ENCODE peak calls at places on chromosomes 7 and 10, in nine cellular contexts. G is HuH-7; B is activated T-helper 1 cell treated with anti-CD3 and anti-CD28 coated beads, Interleukin-2, amount 50 U/mL, for 16 hours; X is WTC11; M is T-helper 9 cell; I is HT-29; R is ELF-1; D is AG09309; A is effector CD8-positive, alpha-beta T cell. L is an unnamed sample.
A peak's percentile ranks its signal among the peaks of the same experiment; 100 is the strongest.

GRCh38 chr7:55028011-55028410 is 9.2 kb downstream of the EGFR start:
- DNase-seq in G (no peak), B (no peak), X (no peak), M (no peak), I (no peak), R (no peak), D (no peak), A (no peak), L (no peak)

GRCh38 chr7:1912472-1913289 is 242.6 kb downstream of the ELFN1 start:
- DNase-seq in G (no peak), B (no peak), X (no peak), M (no peak), I (no peak), R (peak; percentile 69), D (peak; percentile 48), A (no peak), L (peak; percentile 77)

GRCh38 chr10:84540617-84541288 is 212.4 kb downstream of the CCSER2 start:
- DNase-seq in G (peak; percentile 74), B (peak; percentile 42), X (peak; percentile 87), M (peak; percentile 54), I (peak; percentile 51), R (peak; percentile 86), D (no peak), A (peak; percentile 36), L (peak; percentile 84)

GRCh38 chr7:152076940-152077933 is 51.8 kb downstream of the GALNT11 start:
- DNase-seq in G (no peak), B (no peak), X (no peak), M (no peak), I (no peak), R (peak; percentile 49), D (no peak), A (no peak), L (no peak)

GRCh38 chr7:46603296-46603701 is 682.2 kb upstream of the IGFBP3 start:
- DNase-seq in G (no peak), B (no peak), X (no peak), M (no peak), I (no peak), R (no peak), D (no peak), A (no peak), L (no peak)

GRCh38 chr7:151756076-151756731 is 120.7 kb downstream of the PRKAG2 start:
- DNase-seq in G (no peak), B (peak; percentile 43), X (no peak), M (peak; percentile 16), I (no peak), R (no peak), D (no peak), A (peak; percentile 18), L (no peak)

GRCh38 chr7:52838981-52839411 is 196.4 kb upstream of the POM121L12 start:
- DNase-seq in G (no peak), B (no peak), X (no peak), M (no peak), I (no peak), R (no peak), D (no peak), A (no peak), L (no peak)

GRCh38 chr10:344582-345200 is 209.4 kb downstream of the ZMYND11 start:
- DNase-seq in G (no peak), B (no peak), X (no peak), M (no peak), I (no peak), R (no peak), D (no peak), A (no peak), L (no peak)

GRCh38 chr7:31051598-31052503 is at the start of gene ADCYAP1R1:
- DNase-seq in G (no peak), B (no peak), X (peak; percentile 68), M (no peak), I (no peak), R (peak; percentile 48), D (no peak), A (no peak), L (peak; percentile 96)

GRCh38 chr10:78713659-78714058 is 355.1 kb upstream of the ZMIZ1 start:
- DNase-seq in G (no peak), B (no peak), X (no peak), M (no peak), I (no peak), R (no peak), D (no peak), A (no peak), L (no peak)

GRCh38 chr7:135601182-135601581 is 43.5 kb downstream of the NUP205 start:
- DNase-seq in G (no peak), B (no peak), X (no peak), M (no peak), I (no peak), R (no peak), D (peak; percentile 4), A (no peak), L (no peak)

L was measured in iPS-NIHi11.